ENCODE peak calls at places on chromosomes 12 and 14, in nine cellular contexts. P is neural progenitor cell, S is SK-N-SH, Q is GM23338, F is MM.1S, X is hepatocyte, D is OCI-LY7, N is PC-3, C is HCT116. U is an unnamed sample.
A peak's percentile ranks its signal among the peaks of the same experiment; 100 is the strongest.

GRCh38 chr12:96471368-96472040 is 17.9 kb upstream of the CFAP54 start:
- DNase-seq in P (no peak), S (no peak), Q (no peak), F (no peak), X (no peak), D (no peak), N (peak; percentile 72), C (no peak), U (peak; percentile 93)

GRCh38 chr14:34212574-34212973 is 249.5 kb downstream of the SPTSSA start:
- DNase-seq in P (no peak), S (no peak), Q (no peak), F (no peak), X (no peak), D (no peak), N (no peak), C (no peak), U (peak; percentile 69)

GRCh38 chr12:100156731-100157426 is 14.2 kb upstream of the BLTP3B start:
- DNase-seq in P (no peak), S (no peak), Q (no peak), F (no peak), X (no peak), D (no peak), N (no peak), C (no peak), U (no peak)

GRCh38 chr12:21026302-21026701 is 104.7 kb upstream of the SLCO1B1 start:
- DNase-seq in P (no peak), S (no peak), Q (no peak), F (no peak), X (no peak), D (no peak), N (peak; percentile 10), C (no peak), U (no peak)

GRCh38 chr12:127149226-127149964 is 1117.6 kb upstream of the TMEM132C start:
- DNase-seq in P (no peak), S (no peak), Q (no peak), F (no peak), X (no peak), D (no peak), N (no peak), C (no peak), U (peak; percentile 72)

GRCh38 chr14:72830356-72830755 is 63.5 kb downstream of the DPF3 start:
- DNase-seq in P (no peak), S (no peak), Q (no peak), F (no peak), X (no peak), D (no peak), N (no peak), C (no peak), U (no peak)

GRCh38 chr14:45651906-45652305 is 398.9 kb upstream of the MIS18BP1 start:
- DNase-seq in P (no peak), S (no peak), Q (no peak), F (no peak), X (no peak), D (no peak), N (peak; percentile 27), C (no peak), U (no peak)

GRCh38 chr12:47272412-47273190 is 192.8 kb upstream of the AMIGO2 start:
- DNase-seq in P (no peak), S (no peak), Q (no peak), F (no peak), X (no peak), D (no peak), N (peak; percentile 2), C (no peak), U (peak; percentile 56)

GRCh38 chr12:40446385-40446784 is 221.6 kb downstream of the LRRK2 start:
- DNase-seq in P (peak; percentile 37), S (peak; percentile 24), Q (peak; percentile 52), F (peak; percentile 55), X (peak; percentile 31), D (peak; percentile 47), N (peak; percentile 42), C (peak; percentile 3), U (peak; percentile 15)

GRCh38 chr14:103136388-103137271 is 13.4 kb downstream of the TNFAIP2 start:
- DNase-seq in P (peak; percentile 64), S (no peak), Q (peak; percentile 84), F (no peak), X (peak; percentile 85), D (no peak), N (peak; percentile 84), C (peak; percentile 28), U (peak; percentile 86)

GRCh38 chr14:53032161-53032803 is 81.4 kb upstream of the FERMT2 start:
- DNase-seq in P (peak; percentile 34), S (no peak), Q (no peak), F (no peak), X (no peak), D (no peak), N (peak; percentile 96), C (peak; percentile 40), U (peak; percentile 92)

GRCh38 chr14:94088516-94088915 is 7.4 kb downstream of the IFI27L1 start:
- DNase-seq in P (no peak), S (no peak), Q (no peak), F (no peak), X (no peak), D (no peak), N (peak; percentile 27), C (no peak), U (peak; percentile 72)

GRCh38 chr14:35211067-35211466 is 81.1 kb upstream of the PSMA6 start:
- DNase-seq in P (no peak), S (no peak), Q (no peak), F (no peak), X (no peak), D (no peak), N (no peak), C (no peak), U (no peak)

GRCh38 chr14:35213869-35214387 is 78.3 kb upstream of the PSMA6 start:
- DNase-seq in P (no peak), S (no peak), Q (no peak), F (no peak), X (no peak), D (no peak), N (peak; percentile 70), C (no peak), U (peak; percentile 52)

GRCh38 chr14:35212471-35213142 is 79.6 kb upstream of the PSMA6 start:
- DNase-seq in P (no peak), S (no peak), Q (no peak), F (no peak), X (no peak), D (no peak), N (no peak), C (no peak), U (no peak)

GRCh38 chr14:35215110-35215872 is 76.9 kb upstream of the PSMA6 start:
- DNase-seq in P (peak; percentile 50), S (no peak), Q (peak; percentile 63), F (no peak), X (peak; percentile 51), D (peak; percentile 47), N (peak; percentile 63), C (peak; percentile 38), U (peak; percentile 67)

GRCh38 chr14:35213143-35213788 is 78.9 kb upstream of the PSMA6 start:
- DNase-seq in P (no peak), S (no peak), Q (no peak), F (no peak), X (no peak), D (no peak), N (no peak), C (no peak), U (no peak)
- TF ChIP-seq EZH2phosphoT487 in P (no peak), S (no peak), Q (no peak), F (no peak), X (no peak), D (no peak), N (no peak), C (no peak), U (no peak)

DNA sequence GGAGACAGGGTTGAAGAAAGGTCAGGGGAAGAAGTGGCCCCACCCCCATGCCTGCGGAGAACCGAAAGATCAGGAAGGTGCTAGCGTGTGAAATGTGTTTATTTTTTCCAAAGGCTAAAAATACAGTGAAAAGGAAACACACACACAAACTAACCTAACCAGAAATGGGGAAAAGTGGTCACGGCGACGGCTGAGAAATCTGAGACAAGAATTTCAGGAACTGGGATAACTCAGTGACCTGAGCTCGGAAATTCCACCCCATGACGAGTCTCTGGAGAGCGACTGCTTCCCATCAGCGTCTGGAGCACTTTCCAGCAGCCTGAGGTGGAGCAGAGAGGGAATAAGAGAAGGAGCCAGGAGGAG is 16.6 kb upstream of the RND1 start:
- DNase-seq in P (peak; percentile 38), S (no peak), Q (peak; percentile 68), F (no peak), X (peak; percentile 74), D (no peak), N (peak; percentile 56), C (no peak), U (peak; percentile 38)
- H2AFZ ChIP-seq in P (peak overlapping the region; percentile 60), S (no peak overlapping the region), Q (peak overlapping the region; percentile 9), F (no peak overlapping the region), X (no peak overlapping the region), D (no peak overlapping the region), N (peak overlapping the region; percentile 67), C (no peak overlapping the region), U (peak overlapping the region; percentile 35)

GRCh38 chr12:51818567-51819300 is 29.8 kb downstream of the FIGNL2 start:
- DNase-seq in P (no peak), S (no peak), Q (no peak), F (no peak), X (no peak), D (no peak), N (peak; percentile 29), C (no peak), U (peak; percentile 92)

GRCh38 chr12:51817027-51817953 is 31.2 kb downstream of the FIGNL2 start:
- DNase-seq in P (no peak), S (no peak), Q (no peak), F (no peak), X (peak; percentile 61), D (no peak), N (no peak), C (no peak), U (no peak)

GRCh38 chr12:51815571-51815970 is 32.9 kb downstream of the FIGNL2 start:
- DNase-seq in P (peak; percentile 53), S (no peak), Q (peak; percentile 65), F (no peak), X (no peak), D (no peak), N (no peak), C (no peak), U (peak; percentile 23)

GRCh38 chr12:51819851-51820720 is 28.4 kb downstream of the FIGNL2 start:
- DNase-seq in P (peak; percentile 24), S (peak; percentile 54), Q (peak; percentile 22), F (no peak), X (no peak), D (no peak), N (no peak), C (no peak), U (peak; percentile 80)

DNA sequence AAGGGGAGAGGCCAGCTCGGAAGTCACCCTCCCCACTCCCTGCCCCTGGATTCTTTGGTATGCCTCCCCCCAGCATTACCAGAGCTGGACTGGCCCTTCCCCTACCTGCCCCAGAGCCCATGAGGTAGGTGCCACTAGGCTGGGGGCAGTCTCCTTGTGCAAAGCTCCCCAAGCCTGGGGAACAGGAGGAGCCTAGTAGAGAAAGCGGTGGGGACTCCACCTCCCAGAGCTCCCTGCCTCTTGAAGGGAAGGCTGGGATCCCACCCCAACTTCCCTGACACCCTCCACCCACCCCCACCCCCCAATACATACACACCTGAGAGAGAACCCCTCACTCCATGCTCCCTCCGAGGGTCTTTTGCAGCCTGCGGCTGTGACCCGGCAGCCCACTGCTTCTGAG is 30.4 kb downstream of the FIGNL2 start:
- DNase-seq in P (no peak), S (no peak), Q (no peak), F (no peak), X (no peak), D (no peak), N (no peak), C (no peak), U (no peak)
- TF ChIP-seq EZH2phosphoT487 in P (no peak), S (no peak), Q (no peak), F (no peak), X (no peak), D (no peak), N (no peak), C (no peak), U (no peak)

GRCh38 chr14:24331731-24332093 is 3.2 kb downstream of the ADCY4 start:
- DNase-seq in P (no peak), S (no peak), Q (no peak), F (no peak), X (no peak), D (no peak), N (no peak), C (no peak), U (no peak)
- H2AFZ ChIP-seq in P (no peak overlapping the region), S (no peak overlapping the region), Q (peak overlapping the region; percentile 100), F (no peak overlapping the region), X (no peak overlapping the region), D (no peak overlapping the region), N (peak overlapping the region; percentile 33), C (no peak overlapping the region), U (no peak overlapping the region)

U was measured in GM23248.